ENCODE peak calls at places on chromosomes 16 and 17, in nine cellular contexts. X is Right ventricle myocardium inferior; F is aorta; V is pancreas; A is activated CD8-positive, alpha-beta T cell treated with anti-CD3 and anti-CD28 coated beads, Interleukin-2, amount 10 ng/mL, durations not matched to agents 7 days and 5 days; P is activated CD4-positive, alpha-beta T cell treated with anti-CD3 and anti-CD28 coated beads for 36 hours; Y is left lung; T is left cardiac atrium; G is memory B cell. K is an unnamed sample.

GRCh38 chr17:79793924-79794304 is 3.0 kb downstream of the CBX8 start:
- ATAC-seq in X (no peak), F (no peak), V (no peak), A (no peak), P (no peak), Y (no peak), T (no peak), G (no peak), K (no peak)

GRCh38 chr17:73278049-73278464 is 16.4 kb upstream of the CPSF4L start:
- ATAC-seq in X (peak; percentile 63), F (no peak), V (peak; percentile 74), A (no peak), P (no peak), Y (peak; percentile 9), T (peak; percentile 26), G (no peak), K (peak; percentile 51)

GRCh38 chr17:50118076-50118827 is 11.7 kb downstream of the SAMD14 start:
- ATAC-seq in X (no peak), F (no peak), V (no peak), A (no peak), P (no peak), Y (no peak), T (no peak), G (no peak), K (no peak)

GRCh38 chr17:71004413-71004812 is 835.1 kb downstream of the KCNJ2 start:
- ATAC-seq in X (no peak), F (no peak), V (no peak), A (no peak), P (no peak), Y (peak; percentile 51), T (no peak), G (no peak), K (no peak)

GRCh38 chr17:78034429-78035091 is 76.1 kb downstream of the TNRC6C start:
- ATAC-seq in X (no peak), F (no peak), V (no peak), A (no peak), P (no peak), Y (no peak), T (no peak), G (no peak), K (no peak)

GRCh38 chr16:89798832-89799370 is 17.5 kb downstream of the FANCA start:
- ATAC-seq in X (peak; percentile 87), F (no peak), V (no peak), A (no peak), P (no peak), Y (peak; percentile 15), T (peak; percentile 86), G (no peak), K (peak; percentile 38)

GRCh38 chr17:14471052-14471451 is 170.2 kb downstream of the HS3ST3B1 start:
- ATAC-seq in X (no peak), F (no peak), V (no peak), A (no peak), P (no peak), Y (no peak), T (peak; percentile 16), G (no peak), K (no peak)

GRCh38 chr16:1861730-1862129 is 10.2 kb downstream of the MEIOB start:
- ATAC-seq in X (no peak), F (no peak), V (no peak), A (no peak), P (no peak), Y (no peak), T (no peak), G (no peak), K (no peak)

GRCh38 chr17:8832711-8833352 is 33.7 kb upstream of the MFSD6L start:
- ATAC-seq in X (no peak), F (peak; percentile 19), V (no peak), A (no peak), P (peak; percentile 47), Y (peak; percentile 31), T (no peak), G (no peak), K (peak; percentile 48)

GRCh38 chr17:78184311-78184710 is 2.5 kb downstream of the TK1 start:
- ATAC-seq in X (no peak), F (no peak), V (no peak), A (no peak), P (no peak), Y (no peak), T (no peak), G (no peak), K (no peak)

GRCh38 chr17:40529991-40530390 is 28.6 kb upstream of the TNS4 start:
- ATAC-seq in X (no peak), F (no peak), V (no peak), A (no peak), P (no peak), Y (no peak), T (no peak), G (no peak), K (no peak)

GRCh38 chr17:57902800-57903759 is 52.1 kb downstream of the CUEDC1 start:
- ATAC-seq in X (peak; percentile 58), F (peak; percentile 83), V (peak; percentile 84), A (peak; percentile 31), P (no peak), Y (peak; percentile 76), T (peak; percentile 80), G (peak; percentile 61), K (peak; percentile 60)

GRCh38 chr17:8176197-8176940 is at the start of gene TMEM107:
- ATAC-seq in X (peak; percentile 72), F (peak; percentile 90), V (peak; percentile 69), A (peak; percentile 58), P (peak; percentile 57), Y (peak; percentile 86), T (peak; percentile 83), G (peak; percentile 48), K (peak; percentile 77)

GRCh38 chr17:37392024-37392590 is 14.5 kb downstream of the ACACA start:
- ATAC-seq in X (peak; percentile 95), F (no peak), V (no peak), A (no peak), P (peak; percentile 87), Y (peak; percentile 41), T (peak; percentile 92), G (no peak), K (peak; percentile 90)

GRCh38 chr16:84349852-84350565 is 18.3 kb upstream of the ATP2C2 start:
- ATAC-seq in X (no peak), F (no peak), V (no peak), A (no peak), P (no peak), Y (no peak), T (no peak), G (no peak), K (no peak)

GRCh38 chr16:71627631-71628236 is 1.8 kb downstream of the MARVELD3 start:
- ATAC-seq in X (no peak), F (no peak), V (peak; percentile 13), A (no peak), P (no peak), Y (no peak), T (no peak), G (no peak), K (no peak)

GRCh38 chr16:50411034-50411433 is 42.2 kb upstream of the BRD7 start:
- ATAC-seq in X (no peak), F (no peak), V (no peak), A (no peak), P (no peak), Y (no peak), T (no peak), G (no peak), K (no peak)

GRCh38 chr16:84618428-84619102 is 687 bp upstream of the COTL1 start:
- ATAC-seq in X (no peak), F (peak; percentile 42), V (peak; percentile 4), A (no peak), P (no peak), Y (peak; percentile 4), T (peak; percentile 60), G (no peak), K (peak; percentile 71)

GRCh38 chr17:2259769-2260536 is 43.6 kb downstream of the SMG6 start:
- ATAC-seq in X (no peak), F (no peak), V (no peak), A (peak; percentile 77), P (peak; percentile 74), Y (peak; percentile 19), T (no peak), G (peak; percentile 43), K (no peak)

GRCh38 chr17:39027037-39027436 is 59.8 kb upstream of the FBXO47 start:
- ATAC-seq in X (peak; percentile 89), F (peak; percentile 80), V (peak; percentile 93), A (peak; percentile 67), P (peak; percentile 68), Y (peak; percentile 94), T (peak; percentile 90), G (peak; percentile 46), K (peak; percentile 79)

GRCh38 chr16:79784007-79784406 is 183.5 kb upstream of the MAF start:
- ATAC-seq in X (no peak), F (no peak), V (no peak), A (no peak), P (no peak), Y (no peak), T (no peak), G (no peak), K (no peak)

GRCh38 chr17:27315322-27315721 is 21.4 kb downstream of the WSB1 start:
- ATAC-seq in X (peak; percentile 45), F (peak; percentile 86), V (no peak), A (no peak), P (no peak), Y (peak; percentile 66), T (peak; percentile 67), G (no peak), K (peak; percentile 45)

GRCh38 chr16:75805946-75806345 is 79.7 kb upstream of the CPHXL start:
- ATAC-seq in X (no peak), F (no peak), V (no peak), A (no peak), P (no peak), Y (no peak), T (no peak), G (no peak), K (no peak)

GRCh38 chr17:59372138-59372751 is 40.8 kb downstream of the YPEL2 start:
- ATAC-seq in X (peak; percentile 64), F (peak; percentile 90), V (peak; percentile 66), A (peak; percentile 45), P (peak; percentile 54), Y (peak; percentile 79), T (peak; percentile 66), G (peak; percentile 65), K (peak; percentile 34)

GRCh38 chr16:17331071-17331521 is 139.7 kb downstream of the XYLT1 start:
- ATAC-seq in X (peak; percentile 89), F (peak; percentile 83), V (no peak), A (no peak), P (no peak), Y (peak; percentile 28), T (peak; percentile 83), G (no peak), K (no peak)